ENCODE peak calls at places on chromosomes 4 and X, in four cellular contexts. One of them, this sample, is unnamed. For H3K9me3 and H3K4me1, the result is how much of the 10 kb centered on the place peaks cover.

GRCh38 chr4:10129196-10130185 is 12.9 kb upstream of the WDR1 start:
- DNase-seq in fibroblast of lung: no peak
- DNase-seq in CD8-positive, alpha-beta memory T cell: no peak
- DNase-seq in GM23248: peak
- DNase-seq in this sample: no peak

GRCh38 chr4:98113005-98113404 is 30.3 kb downstream of the STPG2 start:
- DNase-seq in fibroblast of lung: peak
- DNase-seq in CD8-positive, alpha-beta memory T cell: no peak
- DNase-seq in GM23248: peak
- DNase-seq in this sample: peak

GRCh38 chr4:59869056-59869455 is 1331.1 kb upstream of the ADGRL3 start:
- DNase-seq in fibroblast of lung: no peak
- DNase-seq in CD8-positive, alpha-beta memory T cell: no peak
- DNase-seq in GM23248: no peak
- DNase-seq in this sample: no peak

GRCh38 chrX:19544693-19545305 is 29.5 kb upstream of the MAP3K15 start:
- DNase-seq in fibroblast of lung: peak
- DNase-seq in CD8-positive, alpha-beta memory T cell: no peak
- DNase-seq in GM23248: peak
- DNase-seq in this sample: peak

GRCh38 chr4:4418676-4419370 is 31.9 kb downstream of the NSG1 start:
- DNase-seq in fibroblast of lung: no peak
- DNase-seq in CD8-positive, alpha-beta memory T cell: no peak
- DNase-seq in GM23248: no peak
- DNase-seq in this sample: no peak

GRCh38 chr4:1337376-1337831 is 9.6 kb upstream of the UVSSA start:
- DNase-seq in fibroblast of lung: no peak
- DNase-seq in CD8-positive, alpha-beta memory T cell: no peak
- DNase-seq in GM23248: peak
- DNase-seq in this sample: no peak

GRCh38 chr4:102730968-102731533 is 29.7 kb downstream of the MANBA start:
- DNase-seq in fibroblast of lung: no peak
- DNase-seq in CD8-positive, alpha-beta memory T cell: no peak
- DNase-seq in GM23248: no peak
- DNase-seq in this sample: no peak

GRCh38 chr4:156169011-156169410 is 215.3 kb upstream of the CTSO start:
- DNase-seq in fibroblast of lung: peak
- DNase-seq in CD8-positive, alpha-beta memory T cell: no peak
- DNase-seq in GM23248: peak
- DNase-seq in this sample: peak

GRCh38 chr4:139887378-139887801 is 221.8 kb downstream of the MGST2 start:
- DNase-seq in fibroblast of lung: peak
- DNase-seq in CD8-positive, alpha-beta memory T cell: no peak
- DNase-seq in GM23248: peak
- DNase-seq in this sample: no peak

GRCh38 chr4:147518846-147519767 is 38.2 kb downstream of the EDNRA start:
- DNase-seq in fibroblast of lung: peak
- DNase-seq in CD8-positive, alpha-beta memory T cell: peak
- DNase-seq in GM23248: peak
- DNase-seq in this sample: peak

GRCh38 chrX:55279832-55280231 is 15.1 kb upstream of the PAGE3 start:
- DNase-seq in fibroblast of lung: no peak
- DNase-seq in CD8-positive, alpha-beta memory T cell: no peak
- DNase-seq in GM23248: no peak
- DNase-seq in this sample: no peak

GRCh38 chrX:109732319-109732779 is 708 bp downstream of the ACSL4 start:
- DNase-seq in fibroblast of lung: peak
- DNase-seq in CD8-positive, alpha-beta memory T cell: peak
- DNase-seq in GM23248: peak
- DNase-seq in this sample: peak

GRCh38 chr4:21699437-21699836 is 249.1 kb downstream of the KCNIP4 start:
- DNase-seq in fibroblast of lung: peak
- DNase-seq in CD8-positive, alpha-beta memory T cell: no peak
- DNase-seq in GM23248: no peak
- DNase-seq in this sample: no peak

GRCh38 chr4:153248641-153249198 is 44.5 kb downstream of the TRIM2 start:
- DNase-seq in fibroblast of lung: no peak
- DNase-seq in CD8-positive, alpha-beta memory T cell: no peak
- DNase-seq in GM23248: no peak
- DNase-seq in this sample: no peak

GRCh38 chrX:74218895-74219294 is 85.1 kb upstream of the ZCCHC13 start:
- DNase-seq in fibroblast of lung: no peak
- DNase-seq in CD8-positive, alpha-beta memory T cell: no peak
- DNase-seq in GM23248: no peak
- DNase-seq in this sample: no peak

GRCh38 chr4:87949961-87950360 is 25.6 kb upstream of the SPP1 start:
- DNase-seq in fibroblast of lung: peak
- DNase-seq in CD8-positive, alpha-beta memory T cell: no peak
- DNase-seq in GM23248: peak
- DNase-seq in this sample: no peak

GRCh38 chr4:78749972-78750727 is 26.0 kb upstream of the BMP2K start:
- DNase-seq in fibroblast of lung: no peak
- DNase-seq in CD8-positive, alpha-beta memory T cell: no peak
- DNase-seq in GM23248: no peak
- DNase-seq in this sample: no peak

GRCh38 chr4:145804134-145804533 is 124.2 kb downstream of the C4orf51 start:
- DNase-seq in fibroblast of lung: peak
- DNase-seq in CD8-positive, alpha-beta memory T cell: no peak
- DNase-seq in GM23248: peak
- DNase-seq in this sample: no peak

GRCh38 chr4:169268951-169269781 is 1.6 kb downstream of the SH3RF1 start:
- DNase-seq in fibroblast of lung: peak
- DNase-seq in CD8-positive, alpha-beta memory T cell: no peak
- DNase-seq in GM23248: peak
- DNase-seq in this sample: peak

GRCh38 chr4:3833326-3833989 is 67.3 kb downstream of the ADRA2C start:
- DNase-seq in fibroblast of lung: no peak
- DNase-seq in CD8-positive, alpha-beta memory T cell: no peak
- DNase-seq in GM23248: no peak
- DNase-seq in this sample: no peak

GRCh38 chrX:43753637-43754036 is 97.5 kb downstream of the MAOA start:
- DNase-seq in fibroblast of lung: peak
- DNase-seq in CD8-positive, alpha-beta memory T cell: no peak
- DNase-seq in GM23248: peak
- DNase-seq in this sample: no peak

GRCh38 chr4:32340591-32340990 is 1620.4 kb downstream of the PCDH7 start:
- DNase-seq in fibroblast of lung: no peak
- DNase-seq in CD8-positive, alpha-beta memory T cell: no peak
- DNase-seq in GM23248: no peak
- DNase-seq in this sample: no peak

GRCh38 chr4:188779586-188779985 is 640.3 kb downstream of the TRIML1 start:
- DNase-seq in fibroblast of lung: peak
- DNase-seq in CD8-positive, alpha-beta memory T cell: no peak
- DNase-seq in GM23248: peak
- DNase-seq in this sample: no peak

GRCh38 chrX:53422915-53423268 is 219 bp downstream of the RIBC1 start:
- DNase-seq in fibroblast of lung: no peak
- DNase-seq in CD8-positive, alpha-beta memory T cell: no peak
- DNase-seq in GM23248: no peak
- DNase-seq in this sample: no peak

GRCh38 chrX:88560673-88561330 is 186.2 kb upstream of the CPXCR1 start:
- DNase-seq in fibroblast of lung: no peak
- DNase-seq in CD8-positive, alpha-beta memory T cell: no peak
- DNase-seq in GM23248: no peak
- DNase-seq in this sample: no peak

GRCh38 chrX:83845397-83845796 is 15.5 kb upstream of the CYLC1 start:
- DNase-seq in fibroblast of lung: peak
- DNase-seq in CD8-positive, alpha-beta memory T cell: no peak
- DNase-seq in GM23248: peak
- DNase-seq in this sample: peak

GRCh38 chr4:152979731-152980330 is 43.7 kb downstream of the FHDC1 start:
- DNase-seq in fibroblast of lung: no peak
- DNase-seq in CD8-positive, alpha-beta memory T cell: no peak
- DNase-seq in GM23248: no peak
- DNase-seq in this sample: no peak

GRCh38 chr4:71198958-71199357 is 139.9 kb upstream of the SLC4A4 start:
- DNase-seq in fibroblast of lung: no peak
- DNase-seq in CD8-positive, alpha-beta memory T cell: no peak
- DNase-seq in GM23248: no peak
- DNase-seq in this sample: no peak

DNA sequence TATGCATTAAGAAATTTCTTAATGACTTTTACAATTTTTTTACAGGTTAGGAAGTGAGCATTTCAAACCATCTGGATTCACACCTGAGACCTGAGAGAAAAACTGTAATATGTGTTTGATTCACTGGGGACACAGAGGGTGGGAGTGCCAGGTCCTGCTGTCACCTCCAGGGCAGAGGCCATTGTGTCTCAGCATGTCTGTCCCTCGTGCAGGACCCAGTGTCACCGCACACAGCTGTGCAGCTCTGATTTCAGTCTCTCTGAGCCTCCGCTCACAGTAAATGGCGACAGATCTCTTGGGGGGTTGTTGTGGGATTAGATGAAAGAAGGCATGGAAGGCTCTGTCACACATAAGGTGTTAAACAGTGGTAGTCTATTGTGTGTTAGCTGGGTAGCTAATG is 23.0 kb upstream of the CLDN24 start:
- DNase-seq in fibroblast of lung: no peak
- DNase-seq in CD8-positive, alpha-beta memory T cell: no peak
- DNase-seq in GM23248: no peak
- DNase-seq in this sample: no peak
- H3K9me3 ChIP-seq in fibroblast of lung: under half
- H3K9me3 ChIP-seq in CD8-positive, alpha-beta memory T cell: under half
- H3K9me3 ChIP-seq in GM23248: under half
- H3K9me3 ChIP-seq in this sample: under half

DNA sequence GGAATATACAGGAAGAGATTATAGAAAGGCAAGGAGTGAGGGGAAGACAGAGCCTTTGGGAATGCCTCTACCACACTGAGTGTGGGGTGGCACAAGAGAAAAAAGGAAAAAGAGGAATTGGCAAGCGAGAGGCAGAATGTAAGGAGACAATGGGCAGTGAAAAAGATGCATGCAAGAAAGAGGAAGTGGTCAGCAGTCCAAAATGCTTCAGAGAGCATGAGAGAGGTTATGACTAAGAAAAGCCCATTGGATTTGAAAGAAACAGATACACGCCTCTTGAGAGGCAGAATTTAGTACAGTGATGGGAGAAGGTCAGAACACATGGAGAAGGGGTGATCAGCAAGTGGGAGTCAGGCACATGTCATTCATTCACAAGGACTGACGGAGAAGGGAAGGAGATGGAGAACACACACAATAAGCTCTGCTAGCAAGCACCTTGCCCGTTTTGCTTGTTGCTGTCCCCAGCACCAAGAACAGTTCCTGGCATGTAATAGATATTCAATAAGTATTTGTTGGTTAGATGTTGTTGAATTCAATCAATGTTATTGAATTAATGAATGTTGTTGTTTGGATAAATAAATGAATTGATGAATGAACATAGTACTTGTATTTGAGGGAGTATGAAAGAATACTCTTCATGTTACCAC is 6.3 kb downstream of the DCHS2 start:
- DNase-seq in fibroblast of lung: no peak
- DNase-seq in CD8-positive, alpha-beta memory T cell: no peak
- DNase-seq in GM23248: no peak
- DNase-seq in this sample: no peak
- H3K4me1 ChIP-seq in fibroblast of lung: under half
- H3K4me1 ChIP-seq in CD8-positive, alpha-beta memory T cell: under half
- H3K4me1 ChIP-seq in GM23248: under half
- H3K4me1 ChIP-seq in this sample: under half

DNA sequence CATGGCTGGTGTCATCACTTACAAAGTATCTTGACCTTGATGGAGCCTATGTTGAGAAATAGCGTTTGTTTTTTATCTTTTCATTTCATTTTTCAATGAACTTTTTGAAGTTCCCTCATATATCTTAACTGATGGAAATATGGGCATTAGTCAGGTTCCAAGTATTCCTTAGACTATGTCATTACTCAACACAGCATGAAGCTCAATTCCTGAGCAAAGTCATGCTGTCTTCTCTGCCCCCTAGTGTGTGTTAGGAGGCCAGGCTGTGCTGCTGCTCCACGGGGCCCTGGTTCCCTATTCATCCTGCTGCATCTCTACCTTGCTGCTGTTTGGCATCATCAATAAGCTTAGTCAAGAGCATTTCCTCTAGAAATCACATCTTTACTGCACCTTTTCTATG is 40.9 kb downstream of the GPR143 start:
- DNase-seq in fibroblast of lung: no peak
- DNase-seq in CD8-positive, alpha-beta memory T cell: no peak
- DNase-seq in GM23248: peak
- DNase-seq in this sample: no peak
- H3K9me3 ChIP-seq in fibroblast of lung: under half
- H3K9me3 ChIP-seq in CD8-positive, alpha-beta memory T cell: under half
- H3K9me3 ChIP-seq in GM23248: under half
- H3K9me3 ChIP-seq in this sample: under half

DNA sequence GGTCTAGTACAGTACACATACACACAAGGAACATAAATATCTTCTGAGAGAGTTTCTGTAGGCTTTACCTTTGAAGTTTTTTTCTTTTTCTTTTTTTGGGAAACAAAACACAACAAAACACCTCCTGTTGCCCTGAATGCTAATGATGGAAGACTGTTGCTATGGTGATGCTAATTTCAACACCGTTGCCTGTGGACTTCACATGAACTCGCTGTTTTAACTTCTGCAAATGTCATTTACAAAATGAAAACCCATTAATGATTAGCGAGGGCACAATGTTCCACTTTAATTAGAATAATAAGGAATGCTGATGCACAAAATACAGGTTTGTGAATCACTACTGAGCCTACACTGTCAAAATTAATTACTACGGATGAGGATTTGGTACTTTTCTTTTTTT is 227.0 kb upstream of the FTHL17 start:
- DNase-seq in fibroblast of lung: no peak
- DNase-seq in CD8-positive, alpha-beta memory T cell: no peak
- DNase-seq in GM23248: no peak
- DNase-seq in this sample: no peak
- H3K4me1 ChIP-seq in fibroblast of lung: under half
- H3K4me1 ChIP-seq in CD8-positive, alpha-beta memory T cell: under half
- H3K4me1 ChIP-seq in GM23248: under half
- H3K4me1 ChIP-seq in this sample: under half

GRCh38 chrX:30794497-30794896 is 94.6 kb downstream of the TAB3 start:
- DNase-seq in fibroblast of lung: no peak
- DNase-seq in CD8-positive, alpha-beta memory T cell: no peak
- DNase-seq in GM23248: no peak
- DNase-seq in this sample: no peak

GRCh38 chrX:30791296-30792278 is 97.5 kb downstream of the TAB3 start:
- DNase-seq in fibroblast of lung: no peak
- DNase-seq in CD8-positive, alpha-beta memory T cell: no peak
- DNase-seq in GM23248: no peak
- DNase-seq in this sample: no peak

GRCh38 chrX:30795981-30796958 is 92.8 kb downstream of the TAB3 start:
- DNase-seq in fibroblast of lung: no peak
- DNase-seq in CD8-positive, alpha-beta memory T cell: no peak
- DNase-seq in GM23248: no peak
- DNase-seq in this sample: no peak

GRCh38 chrX:30793075-30793766 is 95.8 kb downstream of the TAB3 start:
- DNase-seq in fibroblast of lung: no peak
- DNase-seq in CD8-positive, alpha-beta memory T cell: no peak
- DNase-seq in GM23248: no peak
- DNase-seq in this sample: no peak

GRCh38 chrX:30793767-30794103 is 95.3 kb downstream of the TAB3 start:
- DNase-seq in fibroblast of lung: no peak
- DNase-seq in CD8-positive, alpha-beta memory T cell: no peak
- DNase-seq in GM23248: no peak
- DNase-seq in this sample: no peak
- H3K9me3 ChIP-seq in fibroblast of lung: under half
- H3K9me3 ChIP-seq in CD8-positive, alpha-beta memory T cell: under half
- H3K9me3 ChIP-seq in GM23248: under half
- H3K9me3 ChIP-seq in this sample: under half

GRCh38 chr4:7826909-7827306 is 112.8 kb downstream of the AFAP1 start:
- DNase-seq in fibroblast of lung: no peak
- DNase-seq in CD8-positive, alpha-beta memory T cell: no peak
- DNase-seq in GM23248: no peak
- DNase-seq in this sample: no peak
- H3K4me1 ChIP-seq in fibroblast of lung: under half
- H3K4me1 ChIP-seq in CD8-positive, alpha-beta memory T cell: under half
- H3K4me1 ChIP-seq in GM23248: half or more
- H3K4me1 ChIP-seq in this sample: under half

GRCh38 chrX:47413179-47413594 is 42.8 kb downstream of the ZNF157 start:
- DNase-seq in fibroblast of lung: no peak
- DNase-seq in CD8-positive, alpha-beta memory T cell: no peak
- DNase-seq in GM23248: no peak
- DNase-seq in this sample: no peak
- H3K9me3 ChIP-seq in fibroblast of lung: under half
- H3K9me3 ChIP-seq in CD8-positive, alpha-beta memory T cell: under half
- H3K9me3 ChIP-seq in GM23248: under half
- H3K9me3 ChIP-seq in this sample: under half